ENCODE peak calls at places on chromosome 5, in seven cellular contexts. Z is NCI-H345; A is M059J; P is stimulated activated CD4-positive, alpha-beta T cell treated with anti-CD3 and anti-CD28 coated beads, Interleukin-2, amount 100 ng/mL, for 48 hours; U is T-helper 2 cell; R is T-helper 9 cell; O is germinal center. F is an unnamed sample.

GRCh38 chr5:54895816-54896341 is 89.5 kb downstream of the ESM1 start:
- DNase-seq in R (no peak), A (peak; percentile 78), O (no peak), Z (peak; percentile 26), U (no peak), P (no peak), F (peak; percentile 52)

GRCh38 chr5:178282391-178282790 is 49.8 kb upstream of the PHYKPL start:
- DNase-seq in P (no peak), A (no peak), R (no peak), Z (peak; percentile 84), U (no peak), O (no peak), F (no peak)

GRCh38 chr5:123044926-123045617 is 8.5 kb upstream of the PPIC start:
- DNase-seq in R (no peak), U (no peak), O (no peak), Z (no peak), P (no peak), A (no peak), F (no peak)

GRCh38 chr5:138230261-138230660 is 17.1 kb upstream of the CDC23 start:
- DNase-seq in A (peak; percentile 87), Z (no peak), P (no peak), U (no peak), O (no peak), R (no peak), F (peak; percentile 60)

GRCh38 chr5:151181818-151182217 is 24.2 kb upstream of the ANXA6 start:
- DNase-seq in O (no peak), P (no peak), R (no peak), U (no peak), A (no peak), Z (no peak), F (no peak)

GRCh38 chr5:141916522-141916921 is 7.1 kb upstream of the DELE1 start:
- DNase-seq in O (peak; percentile 25), R (no peak), P (no peak), A (no peak), U (no peak), Z (no peak), F (no peak)

GRCh38 chr5:2901096-2901495 is 149.6 kb upstream of the IRX2 start:
- DNase-seq in P (no peak), Z (no peak), A (no peak), R (no peak), U (no peak), O (no peak), F (no peak)

GRCh38 chr5:15105799-15106393 is 234.3 kb upstream of the ANKH start:
- DNase-seq in R (no peak), P (peak; percentile 14), U (no peak), O (peak; percentile 44), Z (peak; percentile 18), A (peak; percentile 63), F (peak; percentile 43)

GRCh38 chr5:116045821-116046220 is 13.5 kb downstream of the ARL14EPL start:
- DNase-seq in Z (no peak), R (no peak), O (no peak), P (no peak), A (peak; percentile 53), U (no peak), F (no peak)

GRCh38 chr5:54298947-54299346 is 11.4 kb downstream of the ARL15 start:
- DNase-seq in R (no peak), A (no peak), O (no peak), Z (no peak), U (no peak), P (no peak), F (no peak)

GRCh38 chr5:38639377-38640011 is 83.0 kb upstream of the LIFR start:
- DNase-seq in U (no peak), P (no peak), R (no peak), O (no peak), Z (no peak), A (no peak), F (no peak)

GRCh38 chr5:17670353-17670752 is 36.1 kb downstream of the TAF11L14 start:
- DNase-seq in P (no peak), Z (no peak), O (no peak), U (no peak), A (no peak), R (no peak), F (no peak)

GRCh38 chr5:97243352-97243751 is 60.3 kb upstream of the RIOK2 start:
- DNase-seq in A (peak; percentile 37), U (no peak), Z (no peak), R (no peak), P (no peak), O (no peak), F (no peak)

GRCh38 chr5:74186351-74187315 is 453.9 kb downstream of the ENC1 start:
- DNase-seq in U (no peak), O (no peak), P (no peak), Z (no peak), A (peak; percentile 50), R (no peak), F (no peak)

GRCh38 chr5:138111937-138112336 is 27.3 kb downstream of the NME5 start:
- DNase-seq in A (peak; percentile 80), R (no peak), O (no peak), Z (no peak), U (no peak), P (no peak), F (no peak)

GRCh38 chr5:159820692-159821091 is 95.6 kb upstream of the ADRA1B start:
- DNase-seq in A (no peak), U (no peak), P (no peak), Z (no peak), O (no peak), R (no peak), F (no peak)

GRCh38 chr5:88203977-88204735 is 64.5 kb downstream of the TMEM161B start:
- DNase-seq in A (peak; percentile 9), U (no peak), O (no peak), P (no peak), Z (no peak), R (peak; percentile 24), F (no peak)

GRCh38 chr5:173302546-173303155 is 25.6 kb downstream of the STC2 start:
- DNase-seq in R (no peak), P (no peak), U (no peak), Z (peak; percentile 55), A (peak; percentile 96), O (no peak), F (peak; percentile 94)

GRCh38 chr5:119218830-119219782 is 136.7 kb upstream of the TNFAIP8 start:
- DNase-seq in Z (no peak), R (no peak), U (no peak), O (no peak), P (no peak), A (peak; percentile 18), F (peak; percentile 1)

GRCh38 chr5:149399775-149400174 is 20.7 kb upstream of the IL17B start:
- DNase-seq in R (no peak), P (no peak), O (no peak), U (no peak), A (no peak), Z (no peak), F (no peak)

GRCh38 chr5:77900691-77901090 is 124.6 kb upstream of the TBCA start:
- DNase-seq in A (no peak), Z (no peak), O (no peak), R (no peak), P (no peak), U (no peak), F (no peak)

GRCh38 chr5:176678584-176678983 is 31.3 kb downstream of the TSPAN17 start:
- DNase-seq in U (no peak), A (no peak), O (no peak), P (no peak), Z (no peak), R (no peak), F (no peak)

GRCh38 chr5:146290318-146290717 is 48.3 kb upstream of the POU4F3 start:
- DNase-seq in A (peak; percentile 57), P (no peak), O (no peak), U (no peak), Z (no peak), R (no peak), F (no peak)

GRCh38 chr5:171672556-171672955 is 113.1 kb upstream of the SMIM23 start:
- DNase-seq in R (no peak), A (no peak), O (no peak), U (no peak), Z (no peak), P (no peak), F (no peak)

GRCh38 chr5:173972844-173973613 is 15.9 kb upstream of the C5orf47 start:
- DNase-seq in U (peak; percentile 32), A (peak; percentile 71), Z (peak; percentile 86), O (peak; percentile 78), R (peak; percentile 69), P (peak; percentile 76), F (peak; percentile 73)

GRCh38 chr5:169013846-169014245 is 287.1 kb downstream of the SLIT3 start:
- DNase-seq in O (no peak), U (no peak), R (no peak), A (no peak), P (no peak), Z (no peak), F (no peak)

GRCh38 chr5:95620030-95620869 is at the start of gene GPR150:
- DNase-seq in A (peak; percentile 59), P (peak; percentile 58), Z (peak; percentile 41), O (peak; percentile 67), U (peak; percentile 36), R (peak; percentile 49), F (peak; percentile 49)

GRCh38 chr5:538271-538771 is 14.1 kb upstream of the SLC9A3 start:
- DNase-seq in U (no peak), P (no peak), A (no peak), Z (no peak), O (no peak), R (no peak), F (no peak)

GRCh38 chr5:95284512-95285405 is at the start of gene MCTP1:
- DNase-seq in O (peak; percentile 7), R (no peak), P (no peak), Z (peak; percentile 64), U (no peak), A (peak; percentile 31), F (peak; percentile 19)

GRCh38 chr5:150458819-150459557 is 9.4 kb upstream of the RPS14 start:
- DNase-seq in O (peak; percentile 86), A (peak; percentile 50), U (peak; percentile 83), P (peak; percentile 96), R (peak; percentile 88), Z (peak; percentile 81), F (peak; percentile 51)

GRCh38 chr5:24530907-24531306 is 113.9 kb downstream of the CDH10 start:
- DNase-seq in R (no peak), A (no peak), P (no peak), U (no peak), Z (no peak), O (no peak), F (no peak)

GRCh38 chr5:138077064-138077696 is 6.7 kb upstream of the WNT8A start:
- DNase-seq in R (peak; percentile 39), A (peak; percentile 60), Z (peak; percentile 70), O (peak; percentile 69), U (no peak), P (peak; percentile 37), F (peak; percentile 58)